ENCODE peak calls at places on chromosome 4, in five cellular contexts. F is HCT116; N is GM23248; Z is mucosa of descending colon; X is CD8-positive, alpha-beta memory T cell. D is an unnamed sample. For H3K4me1, the result is how much of the 10 kb centered on the place peaks cover.

GRCh38 chr4:7772708-7773385 is 166.8 kb downstream of the AFAP1 start:
- DNase-seq in F (no peak), N (no peak), Z (peak), X (no peak), D (peak)

GRCh38 chr4:138241281-138242075 is 671 bp downstream of the SLC7A11 start:
- DNase-seq in F (no peak), N (peak), Z (no peak), X (no peak), D (no peak)

GRCh38 chr4:86542319-86543027 is 51.6 kb upstream of the PTPN13 start:
- DNase-seq in F (no peak), N (no peak), Z (no peak), X (no peak), D (no peak)

GRCh38 chr4:117699595-117699994 is 334.7 kb upstream of the NDST3 start:
- DNase-seq in F (no peak), N (no peak), Z (no peak), X (no peak), D (no peak)

GRCh38 chr4:306551-306961 is 1.3 kb upstream of the ZNF732 start:
- DNase-seq in F (no peak), N (no peak), Z (no peak), X (no peak), D (no peak)

GRCh38 chr4:74109116-74109791 is 10.3 kb upstream of the CXCL2 start:
- DNase-seq in F (peak), N (peak), Z (no peak), X (no peak), D (peak)

GRCh38 chr4:125735107-125735506 is 420.4 kb downstream of the FAT4 start:
- DNase-seq in F (no peak), N (peak), Z (no peak), X (no peak), D (no peak)

GRCh38 chr4:114264877-114265291 is 285.4 kb upstream of the ARSJ start:
- DNase-seq in F (peak), N (peak), Z (no peak), X (no peak), D (no peak)

GRCh38 chr4:2469192-2469984 is 482 bp downstream of the RNF4 start:
- DNase-seq in F (no peak), N (peak), Z (peak), X (peak), D (peak)

GRCh38 chr4:87073570-87074470 is 139.0 kb downstream of the AFF1 start:
- DNase-seq in F (no peak), N (no peak), Z (peak), X (peak), D (peak)

GRCh38 chr4:163991268-163991667 is 496.8 kb downstream of the TMA16 start:
- DNase-seq in F (no peak), N (no peak), Z (no peak), X (no peak), D (no peak)

GRCh38 chr4:62487016-62487415 is 1286.9 kb downstream of the ADGRL3 start:
- DNase-seq in F (no peak), N (no peak), Z (no peak), X (no peak), D (no peak)

GRCh38 chr4:13344216-13344615 is 139.9 kb downstream of the RAB28 start:
- DNase-seq in F (no peak), N (no peak), Z (no peak), X (no peak), D (no peak)

GRCh38 chr4:6492861-6493667 is 20.6 kb upstream of the PPP2R2C start:
- DNase-seq in F (no peak), N (no peak), Z (no peak), X (no peak), D (no peak)

GRCh38 chr4:1002131-1002630 is 9.0 kb upstream of the SLC26A1 start:
- DNase-seq in F (no peak), N (peak), Z (no peak), X (no peak), D (peak)

GRCh38 chr4:25509656-25510055 is 132.6 kb downstream of the ANAPC4 start:
- DNase-seq in F (no peak), N (peak), Z (no peak), X (no peak), D (no peak)

GRCh38 chr4:167908816-167909215 is 183.5 kb upstream of the ANXA10 start:
- DNase-seq in F (no peak), N (no peak), Z (no peak), X (no peak), D (no peak)

GRCh38 chr4:25865586-25865985 is 2.8 kb upstream of the SEL1L3 start:
- DNase-seq in F (peak), N (peak), Z (peak), X (no peak), D (peak)

GRCh38 chr4:132592340-132592739 is 556.8 kb upstream of the PCDH10 start:
- DNase-seq in F (no peak), N (no peak), Z (no peak), X (no peak), D (no peak)
- H3K4me1 ChIP-seq in F (under half), N (under half), Z (under half), X (under half), D (under half)

GRCh38 chr4:3642806-3643517 is 110.7 kb upstream of the LRPAP1 start:
- DNase-seq in F (no peak), N (no peak), Z (peak), X (no peak), D (no peak)

GRCh38 chr4:3645711-3646221 is 113.5 kb upstream of the LRPAP1 start:
- DNase-seq in F (no peak), N (no peak), Z (peak), X (no peak), D (no peak)

GRCh38 chr4:3646280-3646679 is 114.1 kb upstream of the LRPAP1 start:
- DNase-seq in F (no peak), N (no peak), Z (peak), X (no peak), D (no peak)

GRCh38 chr4:3643518-3644433 is 111.6 kb upstream of the LRPAP1 start:
- DNase-seq in F (no peak), N (no peak), Z (peak), X (no peak), D (no peak)

DNA sequence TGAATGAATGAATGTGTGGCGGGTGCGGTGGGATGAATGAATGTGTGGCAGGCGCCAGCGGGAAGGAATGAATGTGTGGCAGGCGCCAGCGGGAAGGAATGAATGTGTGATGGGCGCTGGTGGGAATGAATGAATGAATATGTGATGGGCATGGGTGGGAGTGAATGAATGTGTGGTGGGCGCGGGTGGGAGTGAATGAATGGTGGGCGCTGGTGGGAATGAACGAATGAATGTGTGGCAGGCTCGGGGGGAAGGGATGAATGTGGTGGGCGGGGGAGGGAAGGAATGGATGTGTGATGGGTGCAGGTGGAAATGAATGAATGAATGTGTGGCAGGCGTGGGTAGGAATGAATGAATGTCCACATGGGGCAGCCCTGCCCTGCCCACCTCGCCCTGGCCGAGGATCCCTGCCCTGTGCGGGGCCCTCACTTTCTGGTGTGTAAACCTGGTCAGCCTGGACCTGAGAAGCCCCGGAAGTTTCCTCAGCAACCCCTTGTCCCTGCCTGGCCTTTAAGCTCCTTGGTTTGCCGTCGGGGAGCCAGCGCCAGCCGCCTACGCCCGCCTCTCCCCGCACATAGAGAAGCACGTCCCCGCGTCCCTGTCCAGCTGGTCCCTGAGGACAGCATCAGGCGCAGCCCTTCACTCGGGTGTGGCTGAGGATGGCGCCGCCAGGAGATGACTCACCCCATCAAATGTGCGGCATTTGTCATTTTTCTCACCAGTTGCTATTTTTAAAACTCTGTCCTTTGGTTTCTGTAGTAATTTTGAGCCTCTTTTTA is 112.8 kb upstream of the LRPAP1 start:
- DNase-seq in F (no peak), N (peak), Z (peak), X (no peak), D (no peak)
- H3K4me1 ChIP-seq in F (under half), N (under half), Z (under half), X (under half), D (under half)

GRCh38 chr4:4602468-4602867 is 60.6 kb upstream of the STX18 start:
- DNase-seq in F (no peak), N (no peak), Z (no peak), X (no peak), D (no peak)

GRCh38 chr4:4596720-4597119 is 54.9 kb upstream of the STX18 start:
- DNase-seq in F (no peak), N (no peak), Z (no peak), X (no peak), D (no peak)

GRCh38 chr4:4598851-4599411 is 57.1 kb upstream of the STX18 start:
- DNase-seq in F (no peak), N (no peak), Z (no peak), X (no peak), D (no peak)

GRCh38 chr4:4601803-4602369 is 60.0 kb upstream of the STX18 start:
- DNase-seq in F (no peak), N (no peak), Z (no peak), X (no peak), D (no peak)

GRCh38 chr4:4599886-4600285 is 58.0 kb upstream of the STX18 start:
- DNase-seq in F (no peak), N (no peak), Z (no peak), X (no peak), D (no peak)
- H3K4me1 ChIP-seq in F (under half), N (under half), Z (under half), X (under half), D (under half)

GRCh38 chr4:78336093-78336943 is 215.3 kb upstream of the ANXA3 start:
- DNase-seq in F (no peak), N (peak), Z (no peak), X (no peak), D (no peak)
- H3K4me1 ChIP-seq in F (under half), N (under half), Z (under half), X (under half), D (under half)

GRCh38 chr4:184281231-184282139 is 63.8 kb upstream of the ENPP6 start:
- DNase-seq in F (no peak), N (no peak), Z (no peak), X (no peak), D (peak)
- H3K4me1 ChIP-seq in F (under half), N (under half), Z (under half), X (under half), D (under half)